ENCODE peak calls at places on chromosome 19, in five cellular contexts. P is astrocyte of the spinal cord, N is left ventricle myocardium inferior, I is body of pancreas, Z is fibroblast of pulmonary artery. H is an unnamed sample.

GRCh38 chr19:35729763-35730162 is 12.0 kb downstream of the KMT2B start:
- DNase-seq in P (no peak), N (no peak), I (no peak), Z (no peak), H (no peak)

GRCh38 chr19:12952488-12953455 is 4.3 kb downstream of the GADD45GIP1 start:
- DNase-seq in P (peak; percentile 88), N (no peak), I (no peak), Z (peak; percentile 86), H (peak; percentile 93)

GRCh38 chr19:38078302-38078930 is 145.6 kb downstream of the DPF1 start:
- DNase-seq in P (no peak), N (no peak), I (no peak), Z (no peak), H (no peak)

GRCh38 chr19:53432088-53432661 is 391 bp downstream of the ZNF761 start:
- DNase-seq in P (no peak), N (peak; percentile 16), I (peak; percentile 30), Z (peak; percentile 7), H (peak; percentile 61)

GRCh38 chr19:18290250-18291018 is 9.0 kb upstream of the JUND start:
- DNase-seq in P (no peak), N (peak; percentile 32), I (no peak), Z (peak; percentile 60), H (no peak)

GRCh38 chr19:6092329-6093286 is 17.7 kb downstream of the RFX2 start:
- DNase-seq in P (peak; percentile 82), N (peak; percentile 84), I (peak; percentile 81), Z (peak; percentile 77), H (peak; percentile 89)

GRCh38 chr19:10074153-10074552 is 12.0 kb upstream of the SHFL start:
- DNase-seq in P (no peak), N (no peak), I (no peak), Z (peak; percentile 46), H (peak; percentile 52)

GRCh38 chr19:4504874-4505569 is 13.3 kb downstream of the PLIN4 start:
- DNase-seq in P (no peak), N (no peak), I (no peak), Z (no peak), H (peak; percentile 30)

GRCh38 chr19:49142866-49143335 is 12.3 kb downstream of the HRC start:
- DNase-seq in P (peak; percentile 90), N (peak; percentile 92), I (peak; percentile 93), Z (peak; percentile 92), H (peak; percentile 96)

GRCh38 chr19:3580156-3580955 is 4.9 kb upstream of the GIPC3 start:
- DNase-seq in P (peak; percentile 93), N (no peak), I (no peak), Z (peak; percentile 95), H (peak; percentile 96)

GRCh38 chr19:3443840-3444694 is 36.3 kb downstream of the SMIM24 start:
- DNase-seq in P (peak; percentile 62), N (peak; percentile 78), I (peak; percentile 50), Z (peak; percentile 50), H (peak; percentile 49)

GRCh38 chr19:19551862-19552192 is 13.8 kb downstream of the CILP2 start:
- DNase-seq in P (peak; percentile 48), N (no peak), I (no peak), Z (no peak), H (no peak)

GRCh38 chr19:5895409-5895808 is 8.2 kb downstream of the NDUFA11 start:
- DNase-seq in P (no peak), N (no peak), I (no peak), Z (no peak), H (no peak)

GRCh38 chr19:30062331-30063183 is 120.5 kb downstream of the URI1 start:
- DNase-seq in P (no peak), N (no peak), I (no peak), Z (no peak), H (no peak)

GRCh38 chr19:1651061-1651547 is 1.3 kb downstream of the TCF3 start:
- DNase-seq in P (no peak), N (no peak), I (no peak), Z (peak; percentile 42), H (peak; percentile 49)

GRCh38 chr19:40365613-40366401 is 17.3 kb downstream of the PLD3 start:
- DNase-seq in P (peak; percentile 71), N (peak; percentile 58), I (peak; percentile 43), Z (peak; percentile 77), H (peak; percentile 80)

GRCh38 chr19:566403-566802 is 6.0 kb upstream of the BSG start:
- DNase-seq in P (no peak), N (no peak), I (no peak), Z (peak; percentile 90), H (peak; percentile 78)

GRCh38 chr19:29404015-29404414 is 121.8 kb upstream of the VSTM2B start:
- DNase-seq in P (no peak), N (no peak), I (no peak), Z (no peak), H (no peak)

GRCh38 chr19:996051-996838 is 4.0 kb upstream of the GRIN3B start:
- DNase-seq in P (peak; percentile 45), N (no peak), I (peak; percentile 55), Z (peak; percentile 57), H (peak; percentile 78)

GRCh38 chr19:2524840-2525723 is 49.2 kb downstream of the GADD45B start:
- DNase-seq in P (peak; percentile 76), N (peak; percentile 42), I (no peak), Z (peak; percentile 39), H (peak; percentile 80)

GRCh38 chr19:485583-486236 is 10.6 kb upstream of the MADCAM1 start:
- DNase-seq in P (peak; percentile 61), N (peak; percentile 48), I (peak; percentile 82), Z (no peak), H (peak; percentile 55)

GRCh38 chr19:6556480-6556879 is 25.7 kb downstream of the TNFSF9 start:
- DNase-seq in P (no peak), N (no peak), I (no peak), Z (peak; percentile 53), H (no peak)

GRCh38 chr19:35712910-35713845 is 4.6 kb upstream of the KMT2B start:
- DNase-seq in P (no peak), N (no peak), I (no peak), Z (no peak), H (no peak)

GRCh38 chr19:5036733-5037681 is 68.1 kb downstream of the KDM4B start:
- DNase-seq in P (peak; percentile 66), N (peak; percentile 52), I (no peak), Z (peak; percentile 54), H (peak; percentile 90)

GRCh38 chr19:44570984-44571684 is 41.7 kb upstream of the CEACAM20 start:
- DNase-seq in P (peak; percentile 80), N (no peak), I (peak; percentile 78), Z (peak; percentile 91), H (peak; percentile 88)

GRCh38 chr19:1250374-1251232 is 2.2 kb downstream of the MIDN start:
- DNase-seq in P (peak; percentile 75), N (peak; percentile 74), I (peak; percentile 68), Z (peak; percentile 82), H (peak; percentile 77)

GRCh38 chr19:28990522-28990921 is 222.4 kb downstream of the UQCRFS1 start:
- DNase-seq in P (no peak), N (no peak), I (no peak), Z (no peak), H (no peak)

DNA sequence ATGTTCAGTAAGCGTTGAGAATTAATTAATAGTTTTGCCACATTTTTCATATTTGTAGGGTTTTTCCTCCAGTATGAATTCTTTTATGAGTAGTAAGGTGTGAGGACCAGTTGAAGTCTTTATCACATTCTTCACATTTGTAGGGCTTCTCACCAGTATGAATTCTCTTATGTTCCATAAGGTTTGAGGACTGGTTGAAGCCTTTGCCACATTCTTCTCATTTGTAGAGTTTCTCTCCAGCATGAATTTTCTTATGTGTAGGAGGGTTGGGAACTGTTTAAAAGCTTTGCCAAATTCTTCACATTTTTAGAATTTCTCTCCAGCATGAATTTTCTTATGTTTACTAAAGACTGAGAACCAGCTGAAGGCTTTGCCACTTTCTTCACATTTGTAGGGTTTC is 40.3 kb downstream of the ZNF208 start:
- DNase-seq in P (no peak), N (no peak), I (no peak), Z (no peak), H (no peak)
- H3K4me3 ChIP-seq in P (no peak overlapping the region), N (no peak overlapping the region), I (no peak overlapping the region), Z (no peak overlapping the region), H (no peak overlapping the region)

GRCh38 chr19:46753420-46754155 is 7.3 kb upstream of the STRN4 start:
- DNase-seq in P (no peak), N (peak; percentile 41), I (peak; percentile 80), Z (no peak), H (no peak)
- TF ChIP-seq CTCF in P (peak; percentile 63), N (peak; percentile 63), I (peak; percentile 36), Z (peak; percentile 45), H (peak; percentile 24)

GRCh38 chr19:15550847-15551182 is 42.5 kb downstream of the CYP4F22 start:
- DNase-seq in P (no peak), N (no peak), I (no peak), Z (no peak), H (no peak)
- H3K4me3 ChIP-seq in P (no peak overlapping the region), N (peak overlapping the region; percentile 54), I (no peak overlapping the region), Z (peak overlapping the region; percentile 14), H (peak overlapping the region; percentile 7)

GRCh38 chr19:51637362-51637978 is 7.3 kb upstream of the SIGLEC5 start:
- DNase-seq in P (no peak), N (no peak), I (no peak), Z (peak; percentile 11), H (no peak)
- TF ChIP-seq CTCF in P (peak; percentile 27), N (peak; percentile 29), I (peak; percentile 15), Z (peak; percentile 37), H (no peak)

GRCh38 chr19:47882890-47883289 is 3.2 kb downstream of the SULT2A1 start:
- DNase-seq in P (no peak), N (no peak), I (no peak), Z (no peak), H (no peak)
- H3K4me3 ChIP-seq in P (no peak overlapping the region), N (no peak overlapping the region), I (no peak overlapping the region), Z (no peak overlapping the region), H (no peak overlapping the region)

GRCh38 chr19:33175886-33176669 is 18.1 kb upstream of the LRP3 start:
- DNase-seq in P (peak; percentile 38), N (no peak), I (no peak), Z (peak; percentile 43), H (peak; percentile 58)
- TF ChIP-seq CTCF in P (no peak), N (no peak), I (no peak), Z (no peak), H (no peak)

H was measured in foreskin fibroblast.